ENCODE peak calls at places on chromosomes 11 and 22, in ten cellular contexts. F is adrenal gland, G is endothelial cell of umbilical vein, K is Peyer's patch, P is stomach, W is HCT116, D is testis, J is sigmoid colon, N is ovary, E is body of pancreas. Z is an unnamed sample.

GRCh38 chr11:104897891-104898684 is at the start of gene CASP12:
- DNase-seq in J (no peak), N (peak), W (no peak), F (no peak), K (no peak), D (no peak), P (no peak), G (peak), E (no peak), Z (no peak)

GRCh38 chr11:124748481-124749338 is 3.3 kb downstream of the VSIG2 start:
- DNase-seq in N (no peak), D (no peak), K (no peak), J (no peak), P (no peak), G (peak), F (peak), W (no peak), E (no peak), Z (no peak)

GRCh38 chr11:19306570-19306969 is 65.8 kb upstream of the E2F8 start:
- DNase-seq in G (no peak), E (no peak), N (no peak), K (no peak), F (no peak), J (no peak), D (no peak), P (no peak), W (no peak), Z (no peak)

GRCh38 chr11:121437018-121437685 is 15.0 kb upstream of the SORL1 start:
- DNase-seq in N (no peak), G (no peak), D (no peak), E (peak), W (no peak), P (no peak), K (no peak), J (no peak), F (peak), Z (no peak)

GRCh38 chr11:74004694-74005615 is 3.9 kb downstream of the UCP3 start:
- DNase-seq in G (no peak), D (no peak), F (no peak), J (peak), E (no peak), W (no peak), K (peak), P (peak), N (no peak), Z (no peak)

GRCh38 chr11:75874942-75875341 is 59.9 kb downstream of the UVRAG start:
- DNase-seq in W (no peak), J (no peak), N (no peak), F (no peak), E (no peak), D (no peak), G (no peak), K (no peak), P (no peak), Z (no peak)

GRCh38 chr22:40241200-40241763 is 63.6 kb downstream of the TNRC6B start:
- DNase-seq in D (no peak), W (no peak), G (no peak), N (no peak), K (no peak), E (no peak), J (no peak), F (no peak), P (no peak), Z (no peak)

GRCh38 chr11:106585061-106585460 is 433.2 kb downstream of the GUCY1A2 start:
- DNase-seq in D (peak), W (no peak), K (no peak), G (no peak), N (no peak), J (no peak), F (no peak), E (no peak), P (no peak), Z (no peak)

GRCh38 chr11:107704432-107704831 is 7.4 kb downstream of the SLN start:
- DNase-seq in P (no peak), D (no peak), W (no peak), E (no peak), N (no peak), K (no peak), G (no peak), F (no peak), J (no peak), Z (no peak)

GRCh38 chr22:39820266-39820665 is 73.3 kb downstream of the ENTHD1 start:
- DNase-seq in N (no peak), F (peak), J (no peak), P (no peak), E (no peak), D (no peak), W (peak), G (peak), K (no peak), Z (no peak)

GRCh38 chr11:87036756-87037449 is 831 bp upstream of the TMEM135 start:
- DNase-seq in P (no peak), K (peak), G (no peak), D (peak), J (no peak), N (no peak), F (no peak), W (no peak), E (peak), Z (peak)

GRCh38 chr11:73322111-73322985 is 14.3 kb downstream of the ARHGEF17 start:
- DNase-seq in J (peak), G (peak), E (no peak), P (no peak), F (no peak), K (no peak), W (no peak), D (no peak), N (no peak), Z (no peak)

GRCh38 chr11:109788969-109789490 is 304.2 kb upstream of the ZC3H12C start:
- DNase-seq in F (no peak), P (no peak), G (no peak), W (no peak), K (no peak), D (no peak), J (no peak), E (no peak), N (no peak), Z (no peak)

GRCh38 chr11:67367014-67367835 is 6.2 kb downstream of the CLCF1 start:
- DNase-seq in N (no peak), G (no peak), W (no peak), J (no peak), E (no peak), K (no peak), F (no peak), P (no peak), D (no peak), Z (no peak)

GRCh38 chr11:109037856-109038780 is 373.2 kb downstream of the DDX10 start:
- DNase-seq in F (no peak), K (no peak), W (no peak), D (no peak), P (no peak), E (no peak), N (no peak), G (peak), J (no peak), Z (no peak)

GRCh38 chr11:70206977-70207376 is 3.9 kb downstream of the FADD start:
- DNase-seq in E (no peak), F (no peak), W (no peak), N (no peak), K (no peak), G (no peak), J (no peak), P (no peak), D (no peak), Z (no peak)

GRCh38 chr11:70206226-70206785 is 3.2 kb downstream of the FADD start:
- DNase-seq in D (no peak), G (no peak), K (no peak), F (no peak), E (no peak), W (no peak), P (no peak), N (no peak), J (no peak), Z (no peak)

GRCh38 chr11:70205766-70206165 is 2.7 kb downstream of the FADD start:
- DNase-seq in W (no peak), E (no peak), G (no peak), N (no peak), J (no peak), D (no peak), K (no peak), P (no peak), F (no peak), Z (no peak)

GRCh38 chr11:70209391-70209912 is 6.4 kb downstream of the FADD start:
- DNase-seq in W (no peak), P (no peak), D (no peak), N (no peak), G (no peak), E (no peak), J (no peak), K (no peak), F (no peak), Z (no peak)

DNA sequence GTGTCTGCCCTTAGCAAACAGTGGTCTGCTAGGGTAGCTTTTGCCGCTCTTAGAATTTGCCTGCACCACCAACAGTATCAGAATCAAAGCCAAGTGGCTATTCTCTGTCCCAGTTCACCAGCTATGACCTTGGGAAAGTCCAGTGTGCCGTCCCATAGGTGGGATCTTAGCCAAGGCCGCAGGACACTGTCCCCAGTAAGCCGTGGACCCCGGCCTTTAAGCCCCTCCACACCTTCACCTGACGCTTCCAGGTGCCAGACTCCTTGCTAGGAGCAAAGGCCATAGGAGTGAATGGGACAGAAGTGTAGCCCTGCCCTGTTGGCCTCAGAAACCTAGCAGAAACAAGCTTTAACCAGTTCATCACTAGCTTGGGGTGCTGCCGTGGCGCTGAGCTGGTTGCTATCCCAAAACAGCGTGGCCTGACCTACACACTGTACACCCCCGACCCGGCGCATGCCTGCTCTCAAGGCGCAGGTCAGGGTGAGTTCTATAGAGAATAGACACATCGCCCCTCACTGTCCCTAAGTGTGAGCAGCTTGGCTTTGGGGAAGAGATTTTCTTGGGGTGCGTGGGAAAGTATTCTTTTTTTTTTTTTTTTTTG is 4.5 kb downstream of the FADD start:
- DNase-seq in F (no peak), J (no peak), G (no peak), D (no peak), W (no peak), K (no peak), N (no peak), P (no peak), E (no peak), Z (no peak)
- TF ChIP-seq POLR2A in F (no peak), J (no peak), G (no peak), D (no peak), W (no peak), K (no peak), N (no peak), P (no peak), E (no peak), Z (no peak)

GRCh38 chr11:13101836-13102574 is 92.9 kb downstream of the RASSF10 start:
- DNase-seq in F (no peak), W (no peak), G (peak), D (no peak), P (no peak), K (no peak), N (no peak), J (no peak), E (no peak), Z (no peak)
- H3K4me3 ChIP-seq in F (no peak), W (no peak), G (no peak), D (no peak), P (no peak), K (no peak), N (no peak), J (no peak), E (no peak), Z (no peak)

DNA sequence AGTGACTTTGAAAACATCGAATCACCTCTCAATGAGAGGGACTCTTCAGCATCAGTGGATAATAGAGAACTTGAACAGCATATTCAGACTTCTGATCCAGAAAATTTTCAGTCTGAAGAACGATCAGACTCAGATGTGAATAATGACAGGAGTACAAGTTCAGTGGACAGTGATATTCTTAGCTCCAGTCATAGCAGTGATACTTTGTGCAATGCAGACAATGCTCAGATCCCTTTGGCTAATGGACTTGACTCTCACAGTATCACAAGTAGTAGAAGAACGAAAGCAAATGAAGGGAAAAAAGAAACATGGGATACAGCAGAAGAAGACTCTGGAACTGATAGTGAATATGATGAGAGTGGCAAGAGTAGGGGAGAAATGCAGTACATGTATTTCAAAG is 65.8 kb downstream of the DKK3 start:
- DNase-seq in K (no peak), D (no peak), F (no peak), P (no peak), G (no peak), N (no peak), E (no peak), J (no peak), W (no peak), Z (no peak)
- H3K27ac ChIP-seq in K (no peak), D (no peak), F (no peak), P (no peak), G (no peak), N (no peak), E (no peak), J (no peak), W (no peak), Z (no peak)

GRCh38 chr22:48445113-48445827 is 1382.4 kb downstream of the BRD1 start:
- DNase-seq in D (no peak), P (no peak), J (no peak), F (no peak), K (no peak), E (no peak), N (no peak), W (no peak), G (no peak), Z (no peak)
- TF ChIP-seq POLR2A in D (no peak), P (no peak), J (no peak), F (no peak), K (no peak), E (no peak), N (no peak), W (no peak), G (no peak), Z (no peak)

DNA sequence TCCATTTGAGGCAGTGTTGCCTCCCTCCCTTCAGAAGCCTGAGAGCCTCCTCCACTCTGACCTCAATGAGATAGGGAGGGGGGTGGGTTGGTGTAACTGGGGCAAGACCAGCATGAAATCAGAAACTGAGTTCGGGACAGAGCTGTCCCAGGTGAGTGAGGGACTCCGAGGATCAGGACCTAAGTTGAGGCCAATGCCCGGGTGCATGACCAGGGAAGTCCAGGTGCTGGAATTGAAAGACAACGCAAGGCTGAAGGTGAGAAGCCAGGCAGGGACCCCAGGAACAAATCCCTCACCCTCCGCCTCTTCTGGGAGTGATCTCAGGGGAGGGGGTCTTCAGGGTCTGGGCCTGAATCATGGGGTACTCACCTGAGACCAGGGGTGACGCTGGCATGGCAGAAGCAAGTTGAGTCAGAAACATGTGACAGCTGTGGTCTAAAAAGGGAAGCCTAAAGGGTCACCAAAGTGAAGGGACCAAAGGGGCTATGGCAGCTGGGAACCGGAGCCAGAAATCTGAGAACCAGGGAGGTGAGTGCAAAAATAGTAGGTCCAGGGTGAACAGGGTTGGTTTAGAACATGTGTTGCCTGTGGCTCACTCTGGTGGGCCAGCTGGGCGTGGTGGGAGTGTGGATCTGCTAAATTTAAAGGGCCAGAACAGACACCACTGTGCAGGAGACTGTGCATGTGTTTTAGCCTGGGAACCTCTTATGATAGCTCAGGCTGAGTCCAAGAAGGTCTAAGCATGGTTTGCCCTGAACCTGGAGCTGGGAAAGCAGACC is 41.1 kb upstream of the ZBED5 start:
- DNase-seq in F (no peak), G (no peak), W (no peak), K (no peak), E (no peak), J (no peak), N (no peak), D (no peak), P (no peak), Z (no peak)
- H3K4me3 ChIP-seq in F (no peak), G (no peak), W (peak), K (no peak), E (no peak), J (no peak), N (no peak), D (no peak), P (no peak), Z (no peak)

DNA sequence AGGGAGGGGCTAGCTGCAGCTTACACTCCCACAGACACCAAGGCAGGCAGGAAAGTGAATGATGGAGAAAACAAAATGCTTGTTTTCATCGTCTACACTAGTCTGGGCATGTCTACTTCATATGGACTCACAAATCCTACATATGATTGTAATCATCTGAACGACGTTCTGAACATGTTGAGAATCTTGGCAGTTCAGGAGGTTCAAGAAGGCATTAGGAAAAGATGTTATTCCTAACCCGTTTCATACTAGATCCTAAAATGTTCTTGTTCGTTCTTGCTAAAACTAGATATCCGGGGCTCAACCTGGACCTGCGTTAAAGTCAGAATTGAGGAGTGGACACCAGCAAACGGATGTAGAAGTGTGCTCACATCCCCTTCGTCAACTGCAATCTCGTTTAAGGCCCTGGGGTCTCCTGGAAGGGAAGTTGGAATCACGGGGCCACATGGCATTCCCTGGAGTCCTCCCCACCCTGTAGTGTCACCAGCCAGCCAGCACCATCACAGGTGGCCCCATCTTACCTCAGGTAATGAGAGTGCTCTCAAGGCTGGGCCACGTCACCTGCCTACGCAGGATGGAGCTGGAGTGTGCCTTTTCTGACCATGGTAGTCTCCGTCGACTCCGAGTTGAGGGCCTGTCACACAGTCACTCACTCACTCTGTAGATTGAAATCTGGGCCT is 37.3 kb downstream of the C11orf58 start:
- DNase-seq in N (no peak), W (no peak), E (no peak), P (no peak), D (no peak), G (no peak), J (no peak), F (no peak), K (no peak), Z (no peak)
- H3K27ac ChIP-seq in N (no peak), W (no peak), E (no peak), P (no peak), D (no peak), G (no peak), J (no peak), F (no peak), K (no peak), Z (no peak)

Z was measured in heart left ventricle.